ENCODE peak calls at places on chromosome 1, in six cellular contexts. U, S, J, T, F and Q are unnamed samples.

GRCh38 chr1:19306941-19307340 is 5.0 kb downstream of the AKR7A2 start:
- DNase-seq in U (no peak), S (no peak), J (no peak), T (no peak), F (no peak), Q (no peak)

GRCh38 chr1:12141533-12141855 is 25.3 kb upstream of the TNFRSF1B start:
- DNase-seq in U (no peak), S (no peak), J (no peak), T (no peak), F (no peak), Q (no peak)

GRCh38 chr1:27503961-27504587 is 14.1 kb upstream of the WASF2 start:
- DNase-seq in U (no peak), S (no peak), J (no peak), T (no peak), F (no peak), Q (no peak)

GRCh38 chr1:1400576-1401456 is 1.7 kb upstream of the CCNL2 start:
- DNase-seq in U (no peak), S (no peak), J (no peak), T (no peak), F (peak; percentile 93), Q (no peak)

GRCh38 chr1:156805766-156806511 is 10.7 kb downstream of the SH2D2A start:
- DNase-seq in U (no peak), S (no peak), J (no peak), T (no peak), F (no peak), Q (no peak)

GRCh38 chr1:112692681-112693080 is 14.2 kb downstream of the RHOC start:
- DNase-seq in U (no peak), S (no peak), J (no peak), T (no peak), F (no peak), Q (no peak)

GRCh38 chr1:157495285-157495684 is 57.0 kb downstream of the FCRL5 start:
- DNase-seq in U (no peak), S (no peak), J (no peak), T (no peak), F (no peak), Q (no peak)

GRCh38 chr1:30912913-30913652 is 4.5 kb upstream of the SDC3 start:
- DNase-seq in U (no peak), S (no peak), J (no peak), T (no peak), F (no peak), Q (peak; percentile 87)

GRCh38 chr1:31570228-31570627 is 6.1 kb upstream of the TINAGL1 start:
- DNase-seq in U (no peak), S (no peak), J (no peak), T (no peak), F (no peak), Q (no peak)

GRCh38 chr1:87127581-87127980 is 201.1 kb upstream of the LMO4 start:
- DNase-seq in U (no peak), S (no peak), J (no peak), T (no peak), F (no peak), Q (no peak)

GRCh38 chr1:43171312-43171875 is 696 bp downstream of the EBNA1BP2 start:
- DNase-seq in U (no peak), S (no peak), J (no peak), T (no peak), F (no peak), Q (no peak)

GRCh38 chr1:161216945-161217712 is 2.0 kb downstream of the FCER1G start:
- DNase-seq in U (no peak), S (no peak), J (no peak), T (peak; percentile 92), F (peak; percentile 59), Q (peak; percentile 92)

GRCh38 chr1:195608883-195609282 is 999.4 kb downstream of the KCNT2 start:
- DNase-seq in U (no peak), S (peak; percentile 44), J (no peak), T (no peak), F (no peak), Q (no peak)

GRCh38 chr1:45635211-45635610 is 11.4 kb upstream of the CCDC17 start:
- DNase-seq in U (no peak), S (no peak), J (no peak), T (no peak), F (no peak), Q (no peak)
- TF ChIP-seq REST in U (no peak), S (no peak), J (no peak), T (no peak), F (no peak), Q (no peak)

GRCh38 chr1:39409055-39409816 is 82.2 kb upstream of the BMP8A start:
- DNase-seq in U (peak; percentile 21), S (peak; percentile 82), J (no peak), T (no peak), F (peak; percentile 72), Q (no peak)
- TF ChIP-seq REST in U (no peak), S (no peak), J (no peak), T (no peak), F (no peak), Q (no peak)

GRCh38 chr1:165281207-165281901 is 75.2 kb downstream of the LMX1A start:
- DNase-seq in U (no peak), S (no peak), J (no peak), T (no peak), F (no peak), Q (no peak)

GRCh38 chr1:165287781-165288180 is 68.7 kb downstream of the LMX1A start:
- DNase-seq in U (no peak), S (no peak), J (no peak), T (no peak), F (no peak), Q (no peak)

GRCh38 chr1:165288301-165289120 is 68.0 kb downstream of the LMX1A start:
- DNase-seq in U (peak; percentile 32), S (peak; percentile 31), J (no peak), T (no peak), F (no peak), Q (no peak)

GRCh38 chr1:165287329-165287728 is 69.2 kb downstream of the LMX1A start:
- DNase-seq in U (no peak), S (peak; percentile 73), J (no peak), T (no peak), F (no peak), Q (no peak)

GRCh38 chr1:165284471-165284870 is 72.0 kb downstream of the LMX1A start:
- DNase-seq in U (no peak), S (no peak), J (no peak), T (no peak), F (no peak), Q (no peak)
- TF ChIP-seq REST in U (no peak), S (no peak), J (no peak), T (no peak), F (no peak), Q (no peak)

GRCh38 chr1:116152577-116152943 is 41.4 kb downstream of the MAB21L3 start:
- DNase-seq in U (no peak), S (no peak), J (no peak), T (no peak), F (no peak), Q (no peak)

GRCh38 chr1:116152950-116153691 is 41.9 kb downstream of the MAB21L3 start:
- DNase-seq in U (no peak), S (no peak), J (no peak), T (no peak), F (peak; percentile 97), Q (no peak)

GRCh38 chr1:116150368-116150767 is 39.2 kb downstream of the MAB21L3 start:
- DNase-seq in U (no peak), S (no peak), J (no peak), T (no peak), F (no peak), Q (no peak)

GRCh38 chr1:116153692-116154031 is 42.5 kb downstream of the MAB21L3 start:
- DNase-seq in U (no peak), S (no peak), J (no peak), T (no peak), F (no peak), Q (no peak)

DNA sequence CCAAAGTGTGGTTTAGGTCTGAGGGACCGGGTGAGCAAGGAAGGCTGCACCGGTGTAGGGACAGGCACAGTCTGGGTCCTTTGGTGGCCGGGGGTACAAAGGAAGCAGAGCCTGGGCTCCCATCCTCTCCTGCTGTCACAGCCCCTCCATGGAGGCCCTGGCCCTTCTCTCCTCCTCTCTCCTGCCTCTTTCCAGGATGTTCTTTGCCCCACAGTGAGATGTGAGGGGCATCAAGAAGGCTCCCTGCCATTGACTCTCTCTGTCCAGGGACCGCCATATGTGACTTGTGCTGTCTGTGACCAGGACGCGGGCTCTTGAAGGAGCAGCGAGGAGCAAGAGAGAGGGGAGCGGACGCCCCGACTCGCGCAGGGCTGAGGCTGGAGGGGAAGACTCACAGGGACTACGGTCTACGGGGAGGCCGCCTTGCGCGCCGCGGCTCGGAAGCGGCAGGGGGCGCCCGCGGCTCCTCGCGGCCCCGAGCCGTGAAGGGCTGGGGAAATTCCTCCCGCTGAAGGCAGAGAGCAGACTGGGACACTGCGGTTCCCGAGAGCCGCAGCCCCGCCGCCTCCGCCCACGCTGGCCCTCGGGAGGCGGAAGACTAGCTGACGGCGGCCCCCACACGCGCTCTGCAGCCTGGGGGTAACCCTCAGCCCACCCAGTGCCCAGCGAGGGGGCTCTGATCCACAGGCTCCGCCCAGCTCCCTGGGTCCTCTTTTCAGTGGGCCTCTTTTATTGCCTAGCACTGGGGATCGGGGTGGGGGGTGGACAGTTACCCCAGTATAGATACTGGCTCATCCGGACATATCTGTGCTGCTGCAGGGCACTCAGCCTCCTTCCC is 40.8 kb downstream of the MAB21L3 start:
- DNase-seq in U (peak; percentile 54), S (peak; percentile 87), J (peak; percentile 26), T (peak; percentile 23), F (no peak), Q (peak; percentile 63)
- TF ChIP-seq REST in U (no peak), S (no peak), J (no peak), T (no peak), F (no peak), Q (no peak)

DNA sequence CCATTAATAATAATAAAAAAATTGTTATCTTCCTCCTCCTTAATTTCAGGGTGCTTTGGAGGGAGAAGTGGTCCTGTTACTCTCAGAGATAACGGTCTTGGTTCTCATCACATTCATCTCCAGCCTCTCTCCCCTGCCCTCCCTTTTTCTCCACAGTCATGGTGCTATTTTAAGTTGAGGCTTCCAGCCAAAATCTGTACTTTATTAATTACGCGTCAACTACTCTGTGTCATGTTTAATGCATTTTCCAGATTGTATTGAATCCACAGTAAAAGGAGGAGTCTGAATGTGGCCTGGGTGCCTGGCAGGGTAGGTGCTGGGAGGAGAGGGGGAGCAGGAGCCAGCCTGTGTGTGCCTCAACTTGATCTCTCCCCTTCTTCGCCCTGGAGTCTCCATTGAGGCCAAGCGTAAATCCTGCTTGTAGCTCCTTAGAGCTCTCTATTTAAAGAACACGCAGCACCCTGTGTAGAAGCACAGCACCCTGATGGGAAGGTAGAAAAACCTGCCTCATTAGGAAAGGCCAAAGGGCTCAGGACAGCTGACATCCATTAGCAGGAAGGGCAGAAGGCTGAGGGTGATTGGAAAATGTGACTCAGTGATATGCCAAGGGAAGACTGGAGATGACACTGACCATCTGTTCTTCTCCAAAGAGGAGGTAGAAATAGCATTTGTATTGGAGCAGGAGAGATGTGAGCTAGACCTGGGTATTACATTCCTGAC is 82.4 kb downstream of the PLXNA2 start:
- DNase-seq in U (no peak), S (no peak), J (no peak), T (no peak), F (no peak), Q (no peak)
- TF ChIP-seq REST in U (no peak), S (no peak), J (no peak), T (no peak), F (no peak), Q (no peak)